ENCODE peak calls at places on chromosomes 2 and 18, in four cellular contexts. One of them, this sample, is unnamed.

GRCh38 chr2:173159794-173160463 is 84.3 kb downstream of the MAP3K20 start:
- DNase-seq in A549: peak; percentile 60
- DNase-seq in sigmoid colon: peak; percentile 98
- DNase-seq in stomach: peak; percentile 71
- DNase-seq in this sample: peak; percentile 91

GRCh38 chr2:47119001-47119400 is 36.1 kb downstream of the STPG4 start:
- DNase-seq in A549: no peak
- DNase-seq in sigmoid colon: no peak
- DNase-seq in stomach: no peak
- DNase-seq in this sample: no peak

GRCh38 chr18:43277164-43277600 is at the start of gene SYT4:
- DNase-seq in A549: no peak
- DNase-seq in sigmoid colon: no peak
- DNase-seq in stomach: peak; percentile 47
- DNase-seq in this sample: peak; percentile 92

GRCh38 chr2:65320042-65320711 is 92.5 kb downstream of the ACTR2 start:
- DNase-seq in A549: peak; percentile 91
- DNase-seq in sigmoid colon: no peak
- DNase-seq in stomach: no peak
- DNase-seq in this sample: no peak

GRCh38 chr2:25032094-25032493 is 9.8 kb upstream of the EFR3B start:
- DNase-seq in A549: no peak
- DNase-seq in sigmoid colon: no peak
- DNase-seq in stomach: no peak
- DNase-seq in this sample: no peak

GRCh38 chr18:9333441-9334350 is 877 bp upstream of the TWSG1 start:
- DNase-seq in A549: peak; percentile 17
- DNase-seq in sigmoid colon: peak; percentile 66
- DNase-seq in stomach: no peak
- DNase-seq in this sample: peak; percentile 13

GRCh38 chr2:227214622-227215041 is 50.2 kb downstream of the COL4A3 start:
- DNase-seq in A549: peak; percentile 7
- DNase-seq in sigmoid colon: no peak
- DNase-seq in stomach: no peak
- DNase-seq in this sample: no peak

GRCh38 chr18:48007955-48008701 is 77.7 kb upstream of the SMAD2 start:
- DNase-seq in A549: peak; percentile 71
- DNase-seq in sigmoid colon: peak; percentile 73
- DNase-seq in stomach: peak; percentile 78
- DNase-seq in this sample: peak; percentile 82

GRCh38 chr2:54457326-54458023 is 1.3 kb downstream of the SPTBN1 start:
- DNase-seq in A549: peak; percentile 39
- DNase-seq in sigmoid colon: peak; percentile 77
- DNase-seq in stomach: peak; percentile 39
- DNase-seq in this sample: peak; percentile 38

GRCh38 chr2:20665261-20666113 is 1.5 kb upstream of the GDF7 start:
- DNase-seq in A549: no peak
- DNase-seq in sigmoid colon: no peak
- DNase-seq in stomach: no peak
- DNase-seq in this sample: no peak

GRCh38 chr2:238406222-238406997 is 20.3 kb upstream of the ASB1 start:
- DNase-seq in A549: no peak
- DNase-seq in sigmoid colon: no peak
- DNase-seq in stomach: peak; percentile 18
- DNase-seq in this sample: no peak

GRCh38 chr18:24656571-24656971 is 196.1 kb downstream of the HRH4 start:
- DNase-seq in A549: no peak
- DNase-seq in sigmoid colon: no peak
- DNase-seq in stomach: no peak
- DNase-seq in this sample: no peak

GRCh38 chr2:158269143-158269542 is 167.5 kb downstream of the UPP2 start:
- DNase-seq in A549: no peak
- DNase-seq in sigmoid colon: no peak
- DNase-seq in stomach: peak; percentile 61
- DNase-seq in this sample: no peak

GRCh38 chr2:238727585-238728321 is 120.1 kb upstream of the TWIST2 start:
- DNase-seq in A549: no peak
- DNase-seq in sigmoid colon: peak; percentile 89
- DNase-seq in stomach: no peak
- DNase-seq in this sample: peak; percentile 9

GRCh38 chr18:48542513-48543181 is 3.8 kb downstream of the CTIF start:
- DNase-seq in A549: no peak
- DNase-seq in sigmoid colon: no peak
- DNase-seq in stomach: no peak
- DNase-seq in this sample: peak; percentile 46

GRCh38 chr2:143940720-143941119 is 579.2 kb downstream of the ZEB2 start:
- DNase-seq in A549: no peak
- DNase-seq in sigmoid colon: no peak
- DNase-seq in stomach: no peak
- DNase-seq in this sample: no peak

GRCh38 chr18:48990497-48991298 is 39.9 kb upstream of the SMAD7 start:
- DNase-seq in A549: peak; percentile 69
- DNase-seq in sigmoid colon: no peak
- DNase-seq in stomach: no peak
- DNase-seq in this sample: peak; percentile 73

GRCh38 chr2:222180619-222181018 is 118.2 kb downstream of the PAX3 start:
- DNase-seq in A549: no peak
- DNase-seq in sigmoid colon: no peak
- DNase-seq in stomach: no peak
- DNase-seq in this sample: no peak

GRCh38 chr18:44597797-44598196 is 82.9 kb upstream of the SETBP1 start:
- DNase-seq in A549: no peak
- DNase-seq in sigmoid colon: no peak
- DNase-seq in stomach: no peak
- DNase-seq in this sample: no peak

GRCh38 chr2:180698668-180699067 is 281.7 kb upstream of the UBE2E3 start:
- DNase-seq in A549: no peak
- DNase-seq in sigmoid colon: no peak
- DNase-seq in stomach: no peak
- DNase-seq in this sample: no peak

GRCh38 chr18:36744261-36744876 is 84.4 kb downstream of the TPGS2 start:
- DNase-seq in A549: no peak
- DNase-seq in sigmoid colon: no peak
- DNase-seq in stomach: no peak
- DNase-seq in this sample: no peak

GRCh38 chr18:22293417-22293816 is 124.0 kb downstream of the GATA6 start:
- DNase-seq in A549: no peak
- DNase-seq in sigmoid colon: no peak
- DNase-seq in stomach: no peak
- DNase-seq in this sample: peak; percentile 64

GRCh38 chr18:9642799-9643445 is 28.6 kb upstream of the PPP4R1 start:
- DNase-seq in A549: no peak
- DNase-seq in sigmoid colon: no peak
- DNase-seq in stomach: no peak
- DNase-seq in this sample: no peak

GRCh38 chr2:20465716-20466391 is 19.0 kb downstream of the RHOB start:
- DNase-seq in A549: no peak
- DNase-seq in sigmoid colon: peak; percentile 26
- DNase-seq in stomach: peak; percentile 76
- DNase-seq in this sample: no peak

GRCh38 chr2:20575414-20575813 is 75.5 kb downstream of the HS1BP3 start:
- DNase-seq in A549: no peak
- DNase-seq in sigmoid colon: no peak
- DNase-seq in stomach: no peak
- DNase-seq in this sample: no peak

GRCh38 chr18:34660572-34660971 is 49.5 kb upstream of the DTNA start:
- DNase-seq in A549: no peak
- DNase-seq in sigmoid colon: no peak
- DNase-seq in stomach: no peak
- DNase-seq in this sample: no peak

GRCh38 chr2:38875576-38876367 is at the start of the genes DHX57 and MORN2:
- DNase-seq in A549: peak; percentile 98
- DNase-seq in sigmoid colon: peak; percentile 94
- DNase-seq in stomach: peak; percentile 90
- DNase-seq in this sample: peak; percentile 92
- TF ChIP-seq POLR2A in A549: peak; percentile 79
- TF ChIP-seq POLR2A in sigmoid colon: no peak
- TF ChIP-seq POLR2A in stomach: no peak
- TF ChIP-seq POLR2A in this sample: no peak

DNA sequence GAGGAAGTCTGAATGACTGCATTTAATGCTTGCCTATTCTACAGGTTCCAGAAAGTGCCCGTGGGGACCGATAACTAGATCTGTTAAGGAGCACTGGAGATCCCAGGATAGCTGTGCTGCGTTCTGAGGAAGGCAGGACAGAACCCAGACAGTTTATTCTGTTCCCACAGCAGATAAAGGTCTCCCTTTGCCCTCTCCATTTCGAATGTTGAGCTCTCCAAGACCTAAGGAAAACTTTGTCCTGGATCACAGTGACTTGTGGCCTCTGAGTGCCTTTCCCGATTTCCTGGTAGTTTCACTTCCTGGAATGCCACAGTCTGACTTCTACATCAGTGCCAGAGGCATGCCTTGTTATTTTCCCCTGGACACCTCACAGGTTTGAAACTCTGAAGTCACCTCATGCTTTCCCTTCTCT is 50.1 kb upstream of the ZFP36L2 start:
- DNase-seq in A549: no peak
- DNase-seq in sigmoid colon: no peak
- DNase-seq in stomach: no peak
- DNase-seq in this sample: no peak
- H3K27ac ChIP-seq in A549: peak overlapping the region; percentile 56
- H3K27ac ChIP-seq in sigmoid colon: peak overlapping the region; percentile 72
- H3K27ac ChIP-seq in stomach: peak overlapping the region; percentile 4
- H3K27ac ChIP-seq in this sample: no peak overlapping the region

GRCh38 chr2:104944495-104944894 is 90.6 kb downstream of the POU3F3 start:
- DNase-seq in A549: peak; percentile 3
- DNase-seq in sigmoid colon: no peak
- DNase-seq in stomach: no peak
- DNase-seq in this sample: no peak
- TF ChIP-seq CTCF in A549: peak; percentile 51
- TF ChIP-seq CTCF in sigmoid colon: peak; percentile 35
- TF ChIP-seq CTCF in stomach: peak; percentile 26
- TF ChIP-seq CTCF in this sample: peak; percentile 41

GRCh38 chr2:67840460-67841068 is 222.2 kb downstream of the C1D start:
- DNase-seq in A549: peak; percentile 46
- DNase-seq in sigmoid colon: peak; percentile 85
- DNase-seq in stomach: peak; percentile 62
- DNase-seq in this sample: peak; percentile 76
- TF ChIP-seq POLR2A in A549: no peak
- TF ChIP-seq POLR2A in sigmoid colon: no peak
- TF ChIP-seq POLR2A in stomach: no peak
- TF ChIP-seq POLR2A in this sample: no peak

DNA sequence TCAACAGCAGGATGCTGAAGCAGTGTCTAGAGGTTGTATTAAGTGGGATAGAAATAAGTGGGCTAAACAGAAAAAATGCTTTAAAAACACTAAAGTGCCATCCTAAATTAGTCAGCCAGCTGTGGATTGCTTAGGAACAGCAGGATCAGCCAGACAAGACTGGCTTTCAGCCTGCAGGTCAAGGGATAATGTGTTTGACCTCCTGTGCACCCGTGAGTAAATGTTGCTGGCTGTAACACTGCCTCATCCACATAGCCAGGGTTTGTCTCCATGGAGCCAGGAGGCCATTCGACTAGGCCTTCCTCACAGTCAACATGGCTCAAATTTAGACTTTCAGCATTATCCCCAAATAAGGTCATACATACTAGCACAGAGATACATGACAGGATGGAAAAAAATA is 139.1 kb upstream of the NXPH2 start:
- DNase-seq in A549: no peak
- DNase-seq in sigmoid colon: no peak
- DNase-seq in stomach: no peak
- DNase-seq in this sample: no peak
- H3K27ac ChIP-seq in A549: no peak overlapping the region
- H3K27ac ChIP-seq in sigmoid colon: no peak overlapping the region
- H3K27ac ChIP-seq in stomach: no peak overlapping the region
- H3K27ac ChIP-seq in this sample: no peak overlapping the region

GRCh38 chr18:32460046-32460785 is 10.5 kb downstream of the GAREM1 start:
- DNase-seq in A549: no peak
- DNase-seq in sigmoid colon: no peak
- DNase-seq in stomach: no peak
- DNase-seq in this sample: no peak

DNA sequence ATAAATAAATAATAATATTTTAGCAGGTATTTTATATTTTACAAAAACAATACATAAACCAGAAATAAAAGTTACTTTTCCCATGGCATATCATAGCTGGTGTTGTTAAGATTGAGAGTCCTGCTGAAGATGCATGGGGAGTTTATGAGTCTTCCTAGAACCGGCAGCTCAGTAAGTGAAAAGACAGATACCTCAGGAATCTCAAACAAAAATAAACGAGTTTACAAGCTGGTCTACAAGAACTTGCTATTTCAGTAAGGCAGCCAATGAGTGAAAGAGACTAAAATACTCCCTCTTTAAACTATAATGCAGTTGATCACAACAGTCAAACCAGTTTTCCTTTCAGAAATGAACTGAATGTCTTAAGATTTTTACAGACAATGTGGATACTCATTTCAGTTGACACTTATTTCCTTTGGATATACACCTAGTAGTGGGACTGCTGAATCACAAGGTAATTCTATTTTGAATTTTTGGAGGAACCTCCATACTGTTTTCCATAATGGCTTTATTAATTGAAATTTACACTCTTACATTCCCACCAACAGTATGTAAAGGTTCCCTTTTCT is 8.9 kb downstream of the GAREM1 start:
- DNase-seq in A549: no peak
- DNase-seq in sigmoid colon: no peak
- DNase-seq in stomach: no peak
- DNase-seq in this sample: no peak
- TF ChIP-seq CTCF in A549: no peak
- TF ChIP-seq CTCF in sigmoid colon: no peak
- TF ChIP-seq CTCF in stomach: no peak
- TF ChIP-seq CTCF in this sample: no peak